ENCODE peak calls at places on chromosomes 13 and 19, in ten cellular contexts. G is amniotic stem cell; O is WERI-Rb-1; N is activated naive CD4-positive, alpha-beta T cell treated with anti-CD3 and anti-CD28 coated beads, Interleukin-2, amount 10 ng/mL, durations not matched to agents 7 days and 5 days; A is NAMALWA; T is germinal center; R is iris pigment epithelial cell; I is stimulated activated CD8-positive, alpha-beta memory T cell treated with anti-CD3 and anti-CD28 coated beads, Interleukin-12 subunit alpha, Interleukin-12 subunit beta, amount 100 ng/mL, for 1 hour; P is GM06990; M is brain microvascular endothelial cell. Q is an unnamed sample.

GRCh38 chr13:40470665-40471064 is 195.8 kb downstream of the FOXO1 start:
- DNase-seq in G (no peak), O (no peak), N (no peak), A (no peak), T (no peak), R (no peak), I (no peak), P (no peak), M (no peak), Q (peak)

GRCh38 chr13:23790591-23791170 is 98.5 kb downstream of the MIPEP start:
- DNase-seq in G (no peak), O (no peak), N (no peak), A (no peak), T (no peak), R (peak), I (no peak), P (no peak), M (peak), Q (no peak)

GRCh38 chr19:13420780-13421179 is 85.5 kb downstream of the CACNA1A start:
- DNase-seq in G (no peak), O (no peak), N (no peak), A (no peak), T (no peak), R (no peak), I (no peak), P (no peak), M (no peak), Q (no peak)

GRCh38 chr13:45534604-45535003 is 69.9 kb downstream of the COG3 start:
- DNase-seq in G (no peak), O (no peak), N (no peak), A (no peak), T (no peak), R (no peak), I (no peak), P (no peak), M (no peak), Q (no peak)

GRCh38 chr19:29206453-29206852 is 6.5 kb downstream of the UQCRFS1 start:
- DNase-seq in G (no peak), O (no peak), N (no peak), A (no peak), T (no peak), R (no peak), I (no peak), P (no peak), M (no peak), Q (no peak)

GRCh38 chr19:3556423-3556977 is 886 bp downstream of the MFSD12 start:
- DNase-seq in G (no peak), O (no peak), N (no peak), A (peak), T (no peak), R (no peak), I (no peak), P (no peak), M (no peak), Q (no peak)

GRCh38 chr13:114097893-114098688 is 34.3 kb downstream of the RASA3 start:
- DNase-seq in G (no peak), O (peak), N (no peak), A (no peak), T (no peak), R (no peak), I (no peak), P (no peak), M (no peak), Q (no peak)

GRCh38 chr13:114109646-114110045 is 22.8 kb downstream of the RASA3 start:
- DNase-seq in G (no peak), O (peak), N (no peak), A (peak), T (no peak), R (no peak), I (no peak), P (no peak), M (no peak), Q (no peak)

GRCh38 chr19:41447732-41448332 is 4.9 kb downstream of the ERICH4 start:
- DNase-seq in G (no peak), O (no peak), N (no peak), A (no peak), T (no peak), R (no peak), I (no peak), P (no peak), M (no peak), Q (no peak)